ENCODE peak calls at places on chromosomes 13 and 19, in five cellular contexts. One of them, this sample, is unnamed.
A peak's percentile ranks its signal among the peaks of the same experiment; 100 is the strongest.

GRCh38 chr19:50322931-50323781 is 6.0 kb downstream of the KCNC3 start:
- DNase-seq in AG04449: no peak
- DNase-seq in vagina: no peak
- DNase-seq in CD8-positive, alpha-beta T cell: no peak
- DNase-seq in T-cell: no peak
- DNase-seq in this sample: no peak

GRCh38 chr13:67140006-67140405 is 90.1 kb downstream of the PCDH9 start:
- DNase-seq in T-cell: no peak
- DNase-seq in vagina: no peak
- DNase-seq in AG04449: no peak
- DNase-seq in CD8-positive, alpha-beta T cell: no peak
- DNase-seq in this sample: no peak

GRCh38 chr19:16111909-16112752 is 442 bp downstream of the RAB8A start:
- DNase-seq in AG04449: no peak
- DNase-seq in vagina: no peak
- DNase-seq in T-cell: no peak
- DNase-seq in CD8-positive, alpha-beta T cell: no peak
- DNase-seq in this sample: no peak

GRCh38 chr19:752652-753517 is 2.0 kb downstream of the MISP start:
- DNase-seq in AG04449: peak; percentile 26
- DNase-seq in CD8-positive, alpha-beta T cell: no peak
- DNase-seq in T-cell: no peak
- DNase-seq in vagina: no peak
- DNase-seq in this sample: no peak

GRCh38 chr13:39676315-39676876 is 20.9 kb downstream of the COG6 start:
- DNase-seq in T-cell: no peak
- DNase-seq in CD8-positive, alpha-beta T cell: no peak
- DNase-seq in vagina: no peak
- DNase-seq in AG04449: no peak
- DNase-seq in this sample: peak; percentile 86

GRCh38 chr19:1882089-1882785 is 3.1 kb downstream of the ABHD17A start:
- DNase-seq in vagina: peak; percentile 94
- DNase-seq in AG04449: no peak
- DNase-seq in CD8-positive, alpha-beta T cell: peak; percentile 63
- DNase-seq in T-cell: peak; percentile 78
- DNase-seq in this sample: no peak

GRCh38 chr19:30293051-30293785 is 79.0 kb upstream of the ZNF536 start:
- DNase-seq in AG04449: no peak
- DNase-seq in vagina: no peak
- DNase-seq in T-cell: no peak
- DNase-seq in CD8-positive, alpha-beta T cell: no peak
- DNase-seq in this sample: no peak

GRCh38 chr19:41599175-41599966 is 23.4 kb downstream of the CEACAM21 start:
- DNase-seq in AG04449: no peak
- DNase-seq in T-cell: no peak
- DNase-seq in CD8-positive, alpha-beta T cell: no peak
- DNase-seq in vagina: peak; percentile 72
- DNase-seq in this sample: no peak

GRCh38 chr19:17079710-17080440 is 4.3 kb downstream of the MYO9B start:
- DNase-seq in AG04449: peak; percentile 95
- DNase-seq in CD8-positive, alpha-beta T cell: peak; percentile 42
- DNase-seq in T-cell: peak; percentile 59
- DNase-seq in vagina: no peak
- DNase-seq in this sample: peak; percentile 45

GRCh38 chr13:25217023-25217909 is 45.2 kb upstream of the AMER2 start:
- DNase-seq in T-cell: no peak
- DNase-seq in AG04449: no peak
- DNase-seq in CD8-positive, alpha-beta T cell: no peak
- DNase-seq in vagina: no peak
- DNase-seq in this sample: peak; percentile 77

GRCh38 chr13:62387642-62388041 is 972.0 kb upstream of the PCDH20 start:
- DNase-seq in T-cell: no peak
- DNase-seq in vagina: no peak
- DNase-seq in AG04449: no peak
- DNase-seq in CD8-positive, alpha-beta T cell: no peak
- DNase-seq in this sample: peak; percentile 35

GRCh38 chr19:35673121-35673804 is 6.9 kb downstream of the UPK1A start:
- DNase-seq in CD8-positive, alpha-beta T cell: peak; percentile 24
- DNase-seq in T-cell: no peak
- DNase-seq in AG04449: no peak
- DNase-seq in vagina: no peak
- DNase-seq in this sample: peak; percentile 52

GRCh38 chr19:47047272-47047930 is 1.0 kb downstream of the TMEM160 start:
- DNase-seq in vagina: no peak
- DNase-seq in CD8-positive, alpha-beta T cell: no peak
- DNase-seq in AG04449: no peak
- DNase-seq in T-cell: no peak
- DNase-seq in this sample: no peak

GRCh38 chr13:99418663-99419140 is 82.6 kb upstream of the TM9SF2 start:
- DNase-seq in CD8-positive, alpha-beta T cell: no peak
- DNase-seq in T-cell: no peak
- DNase-seq in vagina: no peak
- DNase-seq in AG04449: no peak
- DNase-seq in this sample: no peak

GRCh38 chr13:37947419-37948140 is 78.0 kb upstream of the TRPC4 start:
- DNase-seq in AG04449: no peak
- DNase-seq in T-cell: no peak
- DNase-seq in vagina: no peak
- DNase-seq in CD8-positive, alpha-beta T cell: no peak
- DNase-seq in this sample: no peak

GRCh38 chr13:97434417-97435296 is 688 bp downstream of the RAP2A start:
- DNase-seq in vagina: no peak
- DNase-seq in CD8-positive, alpha-beta T cell: peak; percentile 18
- DNase-seq in AG04449: no peak
- DNase-seq in T-cell: peak; percentile 3
- DNase-seq in this sample: peak; percentile 80

This sample was measured in NCI-H82.